ENCODE peak calls at places on chromosomes 13 and 19, in ten cellular contexts. One of them, this sample, is unnamed.

GRCh38 chr19:8148410-8149231 is 771 bp downstream of the FBN3 start:
- DNase-seq in sciatic nerve: no peak
- DNase-seq in activated CD8-positive, alpha-beta T cell treated with anti-CD3 and anti-CD28 coated beads for 36 hours: peak
- DNase-seq in cardiac septum: no peak
- DNase-seq in ovary: no peak
- DNase-seq in upper lobe of right lung: peak
- DNase-seq in stimulated activated CD4-positive, alpha-beta T cell treated with anti-CD3 and anti-CD28 coated beads, TNF-alpha, amount 100 ng/mL, for 48 hours: no peak
- DNase-seq in HT1080: no peak
- DNase-seq in iris pigment epithelial cell: no peak
- DNase-seq in effector CD4-positive, alpha-beta T cell: no peak
- DNase-seq in this sample: no peak

GRCh38 chr13:45255253-45255987 is 54.6 kb upstream of the KCTD4 start:
- DNase-seq in sciatic nerve: no peak
- DNase-seq in activated CD8-positive, alpha-beta T cell treated with anti-CD3 and anti-CD28 coated beads for 36 hours: no peak
- DNase-seq in cardiac septum: no peak
- DNase-seq in ovary: no peak
- DNase-seq in upper lobe of right lung: no peak
- DNase-seq in stimulated activated CD4-positive, alpha-beta T cell treated with anti-CD3 and anti-CD28 coated beads, TNF-alpha, amount 100 ng/mL, for 48 hours: no peak
- DNase-seq in HT1080: no peak
- DNase-seq in iris pigment epithelial cell: no peak
- DNase-seq in effector CD4-positive, alpha-beta T cell: no peak
- DNase-seq in this sample: no peak

GRCh38 chr13:26372747-26373146 is 118.8 kb downstream of the CDK8 start:
- DNase-seq in sciatic nerve: no peak
- DNase-seq in activated CD8-positive, alpha-beta T cell treated with anti-CD3 and anti-CD28 coated beads for 36 hours: no peak
- DNase-seq in cardiac septum: no peak
- DNase-seq in ovary: no peak
- DNase-seq in upper lobe of right lung: no peak
- DNase-seq in stimulated activated CD4-positive, alpha-beta T cell treated with anti-CD3 and anti-CD28 coated beads, TNF-alpha, amount 100 ng/mL, for 48 hours: no peak
- DNase-seq in HT1080: no peak
- DNase-seq in iris pigment epithelial cell: no peak
- DNase-seq in effector CD4-positive, alpha-beta T cell: no peak
- DNase-seq in this sample: no peak

GRCh38 chr19:55042344-55042678 is 4.2 kb upstream of the GP6 start:
- DNase-seq in sciatic nerve: no peak
- DNase-seq in activated CD8-positive, alpha-beta T cell treated with anti-CD3 and anti-CD28 coated beads for 36 hours: no peak
- DNase-seq in cardiac septum: no peak
- DNase-seq in ovary: no peak
- DNase-seq in upper lobe of right lung: no peak
- DNase-seq in stimulated activated CD4-positive, alpha-beta T cell treated with anti-CD3 and anti-CD28 coated beads, TNF-alpha, amount 100 ng/mL, for 48 hours: no peak
- DNase-seq in HT1080: no peak
- DNase-seq in iris pigment epithelial cell: no peak
- DNase-seq in effector CD4-positive, alpha-beta T cell: no peak
- DNase-seq in this sample: no peak

GRCh38 chr19:15107056-15108010 is at the start of gene SYDE1:
- DNase-seq in sciatic nerve: peak
- DNase-seq in activated CD8-positive, alpha-beta T cell treated with anti-CD3 and anti-CD28 coated beads for 36 hours: peak
- DNase-seq in cardiac septum: no peak
- DNase-seq in ovary: peak
- DNase-seq in upper lobe of right lung: no peak
- DNase-seq in stimulated activated CD4-positive, alpha-beta T cell treated with anti-CD3 and anti-CD28 coated beads, TNF-alpha, amount 100 ng/mL, for 48 hours: peak
- DNase-seq in HT1080: peak
- DNase-seq in iris pigment epithelial cell: peak
- DNase-seq in effector CD4-positive, alpha-beta T cell: no peak
- DNase-seq in this sample: peak

GRCh38 chr13:113562866-113563265 is 21.7 kb upstream of the TFDP1 start:
- DNase-seq in sciatic nerve: no peak
- DNase-seq in activated CD8-positive, alpha-beta T cell treated with anti-CD3 and anti-CD28 coated beads for 36 hours: no peak
- DNase-seq in cardiac septum: no peak
- DNase-seq in ovary: no peak
- DNase-seq in upper lobe of right lung: peak
- DNase-seq in stimulated activated CD4-positive, alpha-beta T cell treated with anti-CD3 and anti-CD28 coated beads, TNF-alpha, amount 100 ng/mL, for 48 hours: no peak
- DNase-seq in HT1080: no peak
- DNase-seq in iris pigment epithelial cell: no peak
- DNase-seq in effector CD4-positive, alpha-beta T cell: no peak
- DNase-seq in this sample: no peak

GRCh38 chr19:12801466-12802266 is at the start of the genes PRDX2 and THSD8:
- DNase-seq in sciatic nerve: peak
- DNase-seq in activated CD8-positive, alpha-beta T cell treated with anti-CD3 and anti-CD28 coated beads for 36 hours: peak
- DNase-seq in cardiac septum: peak
- DNase-seq in ovary: peak
- DNase-seq in upper lobe of right lung: peak
- DNase-seq in stimulated activated CD4-positive, alpha-beta T cell treated with anti-CD3 and anti-CD28 coated beads, TNF-alpha, amount 100 ng/mL, for 48 hours: peak
- DNase-seq in HT1080: no peak
- DNase-seq in iris pigment epithelial cell: peak
- DNase-seq in effector CD4-positive, alpha-beta T cell: peak
- DNase-seq in this sample: peak

GRCh38 chr13:68056816-68057710 is 826.9 kb upstream of the PCDH9 start:
- DNase-seq in sciatic nerve: no peak
- DNase-seq in activated CD8-positive, alpha-beta T cell treated with anti-CD3 and anti-CD28 coated beads for 36 hours: no peak
- DNase-seq in cardiac septum: no peak
- DNase-seq in ovary: no peak
- DNase-seq in upper lobe of right lung: no peak
- DNase-seq in stimulated activated CD4-positive, alpha-beta T cell treated with anti-CD3 and anti-CD28 coated beads, TNF-alpha, amount 100 ng/mL, for 48 hours: no peak
- DNase-seq in HT1080: peak
- DNase-seq in iris pigment epithelial cell: peak
- DNase-seq in effector CD4-positive, alpha-beta T cell: no peak
- DNase-seq in this sample: peak

GRCh38 chr19:926595-927043 is 784 bp downstream of the ARID3A start:
- DNase-seq in sciatic nerve: peak
- DNase-seq in activated CD8-positive, alpha-beta T cell treated with anti-CD3 and anti-CD28 coated beads for 36 hours: peak
- DNase-seq in cardiac septum: peak
- DNase-seq in ovary: peak
- DNase-seq in upper lobe of right lung: peak
- DNase-seq in stimulated activated CD4-positive, alpha-beta T cell treated with anti-CD3 and anti-CD28 coated beads, TNF-alpha, amount 100 ng/mL, for 48 hours: peak
- DNase-seq in HT1080: no peak
- DNase-seq in iris pigment epithelial cell: peak
- DNase-seq in effector CD4-positive, alpha-beta T cell: no peak
- DNase-seq in this sample: no peak

GRCh38 chr19:3585301-3586123 is at the start of gene GIPC3:
- DNase-seq in sciatic nerve: no peak
- DNase-seq in activated CD8-positive, alpha-beta T cell treated with anti-CD3 and anti-CD28 coated beads for 36 hours: no peak
- DNase-seq in cardiac septum: no peak
- DNase-seq in ovary: no peak
- DNase-seq in upper lobe of right lung: no peak
- DNase-seq in stimulated activated CD4-positive, alpha-beta T cell treated with anti-CD3 and anti-CD28 coated beads, TNF-alpha, amount 100 ng/mL, for 48 hours: no peak
- DNase-seq in HT1080: no peak
- DNase-seq in iris pigment epithelial cell: no peak
- DNase-seq in effector CD4-positive, alpha-beta T cell: no peak
- DNase-seq in this sample: no peak

GRCh38 chr13:30892966-30893365 is 13.1 kb upstream of the MEDAG start:
- DNase-seq in sciatic nerve: no peak
- DNase-seq in activated CD8-positive, alpha-beta T cell treated with anti-CD3 and anti-CD28 coated beads for 36 hours: peak
- DNase-seq in cardiac septum: no peak
- DNase-seq in ovary: no peak
- DNase-seq in upper lobe of right lung: no peak
- DNase-seq in stimulated activated CD4-positive, alpha-beta T cell treated with anti-CD3 and anti-CD28 coated beads, TNF-alpha, amount 100 ng/mL, for 48 hours: no peak
- DNase-seq in HT1080: peak
- DNase-seq in iris pigment epithelial cell: peak
- DNase-seq in effector CD4-positive, alpha-beta T cell: no peak
- DNase-seq in this sample: no peak

GRCh38 chr13:52455677-52456041 is 381 bp downstream of the CKAP2 start:
- DNase-seq in sciatic nerve: peak
- DNase-seq in activated CD8-positive, alpha-beta T cell treated with anti-CD3 and anti-CD28 coated beads for 36 hours: peak
- DNase-seq in cardiac septum: peak
- DNase-seq in ovary: peak
- DNase-seq in upper lobe of right lung: peak
- DNase-seq in stimulated activated CD4-positive, alpha-beta T cell treated with anti-CD3 and anti-CD28 coated beads, TNF-alpha, amount 100 ng/mL, for 48 hours: peak
- DNase-seq in HT1080: no peak
- DNase-seq in iris pigment epithelial cell: peak
- DNase-seq in effector CD4-positive, alpha-beta T cell: peak
- DNase-seq in this sample: no peak

GRCh38 chr19:11448410-11448809 is 13.0 kb downstream of the PRKCSH start:
- DNase-seq in sciatic nerve: no peak
- DNase-seq in activated CD8-positive, alpha-beta T cell treated with anti-CD3 and anti-CD28 coated beads for 36 hours: no peak
- DNase-seq in cardiac septum: no peak
- DNase-seq in ovary: no peak
- DNase-seq in upper lobe of right lung: no peak
- DNase-seq in stimulated activated CD4-positive, alpha-beta T cell treated with anti-CD3 and anti-CD28 coated beads, TNF-alpha, amount 100 ng/mL, for 48 hours: no peak
- DNase-seq in HT1080: no peak
- DNase-seq in iris pigment epithelial cell: no peak
- DNase-seq in effector CD4-positive, alpha-beta T cell: no peak
- DNase-seq in this sample: no peak

GRCh38 chr19:2809387-2810140 is 10.1 kb upstream of the ZNF554 start:
- DNase-seq in sciatic nerve: no peak
- DNase-seq in activated CD8-positive, alpha-beta T cell treated with anti-CD3 and anti-CD28 coated beads for 36 hours: no peak
- DNase-seq in cardiac septum: no peak
- DNase-seq in ovary: no peak
- DNase-seq in upper lobe of right lung: no peak
- DNase-seq in stimulated activated CD4-positive, alpha-beta T cell treated with anti-CD3 and anti-CD28 coated beads, TNF-alpha, amount 100 ng/mL, for 48 hours: no peak
- DNase-seq in HT1080: no peak
- DNase-seq in iris pigment epithelial cell: no peak
- DNase-seq in effector CD4-positive, alpha-beta T cell: no peak
- DNase-seq in this sample: no peak

GRCh38 chr19:2302319-2303208 is 5.4 kb downstream of the LINGO3 start:
- DNase-seq in sciatic nerve: peak
- DNase-seq in activated CD8-positive, alpha-beta T cell treated with anti-CD3 and anti-CD28 coated beads for 36 hours: no peak
- DNase-seq in cardiac septum: no peak
- DNase-seq in ovary: peak
- DNase-seq in upper lobe of right lung: no peak
- DNase-seq in stimulated activated CD4-positive, alpha-beta T cell treated with anti-CD3 and anti-CD28 coated beads, TNF-alpha, amount 100 ng/mL, for 48 hours: no peak
- DNase-seq in HT1080: no peak
- DNase-seq in iris pigment epithelial cell: peak
- DNase-seq in effector CD4-positive, alpha-beta T cell: no peak
- DNase-seq in this sample: no peak

GRCh38 chr13:111911754-111912452 is 155.0 kb upstream of the SOX1 start:
- DNase-seq in sciatic nerve: no peak
- DNase-seq in activated CD8-positive, alpha-beta T cell treated with anti-CD3 and anti-CD28 coated beads for 36 hours: no peak
- DNase-seq in cardiac septum: no peak
- DNase-seq in ovary: no peak
- DNase-seq in upper lobe of right lung: peak
- DNase-seq in stimulated activated CD4-positive, alpha-beta T cell treated with anti-CD3 and anti-CD28 coated beads, TNF-alpha, amount 100 ng/mL, for 48 hours: no peak
- DNase-seq in HT1080: no peak
- DNase-seq in iris pigment epithelial cell: no peak
- DNase-seq in effector CD4-positive, alpha-beta T cell: no peak
- DNase-seq in this sample: no peak

GRCh38 chr13:79423801-79424642 is 18.0 kb upstream of the RBM26 start:
- DNase-seq in sciatic nerve: no peak
- DNase-seq in activated CD8-positive, alpha-beta T cell treated with anti-CD3 and anti-CD28 coated beads for 36 hours: no peak
- DNase-seq in cardiac septum: no peak
- DNase-seq in ovary: no peak
- DNase-seq in upper lobe of right lung: no peak
- DNase-seq in stimulated activated CD4-positive, alpha-beta T cell treated with anti-CD3 and anti-CD28 coated beads, TNF-alpha, amount 100 ng/mL, for 48 hours: no peak
- DNase-seq in HT1080: peak
- DNase-seq in iris pigment epithelial cell: peak
- DNase-seq in effector CD4-positive, alpha-beta T cell: peak
- DNase-seq in this sample: no peak

GRCh38 chr19:7869453-7869909 is 4.7 kb downstream of the PRR36 start:
- DNase-seq in sciatic nerve: peak
- DNase-seq in activated CD8-positive, alpha-beta T cell treated with anti-CD3 and anti-CD28 coated beads for 36 hours: peak
- DNase-seq in cardiac septum: no peak
- DNase-seq in ovary: peak
- DNase-seq in upper lobe of right lung: peak
- DNase-seq in stimulated activated CD4-positive, alpha-beta T cell treated with anti-CD3 and anti-CD28 coated beads, TNF-alpha, amount 100 ng/mL, for 48 hours: peak
- DNase-seq in HT1080: peak
- DNase-seq in iris pigment epithelial cell: peak
- DNase-seq in effector CD4-positive, alpha-beta T cell: peak
- DNase-seq in this sample: no peak

GRCh38 chr13:49683489-49683888 is 7.8 kb downstream of the EBPL start:
- DNase-seq in sciatic nerve: no peak
- DNase-seq in activated CD8-positive, alpha-beta T cell treated with anti-CD3 and anti-CD28 coated beads for 36 hours: peak
- DNase-seq in cardiac septum: no peak
- DNase-seq in ovary: no peak
- DNase-seq in upper lobe of right lung: no peak
- DNase-seq in stimulated activated CD4-positive, alpha-beta T cell treated with anti-CD3 and anti-CD28 coated beads, TNF-alpha, amount 100 ng/mL, for 48 hours: no peak
- DNase-seq in HT1080: no peak
- DNase-seq in iris pigment epithelial cell: no peak
- DNase-seq in effector CD4-positive, alpha-beta T cell: no peak
- DNase-seq in this sample: no peak

GRCh38 chr19:5155586-5156210 is 184.9 kb downstream of the PTPRS start:
- DNase-seq in sciatic nerve: no peak
- DNase-seq in activated CD8-positive, alpha-beta T cell treated with anti-CD3 and anti-CD28 coated beads for 36 hours: no peak
- DNase-seq in cardiac septum: no peak
- DNase-seq in ovary: no peak
- DNase-seq in upper lobe of right lung: peak
- DNase-seq in stimulated activated CD4-positive, alpha-beta T cell treated with anti-CD3 and anti-CD28 coated beads, TNF-alpha, amount 100 ng/mL, for 48 hours: no peak
- DNase-seq in HT1080: no peak
- DNase-seq in iris pigment epithelial cell: no peak
- DNase-seq in effector CD4-positive, alpha-beta T cell: no peak
- DNase-seq in this sample: no peak

GRCh38 chr13:28181413-28181812 is 43.1 kb downstream of the PAN3 start:
- DNase-seq in sciatic nerve: no peak
- DNase-seq in activated CD8-positive, alpha-beta T cell treated with anti-CD3 and anti-CD28 coated beads for 36 hours: no peak
- DNase-seq in cardiac septum: no peak
- DNase-seq in ovary: no peak
- DNase-seq in upper lobe of right lung: no peak
- DNase-seq in stimulated activated CD4-positive, alpha-beta T cell treated with anti-CD3 and anti-CD28 coated beads, TNF-alpha, amount 100 ng/mL, for 48 hours: no peak
- DNase-seq in HT1080: peak
- DNase-seq in iris pigment epithelial cell: peak
- DNase-seq in effector CD4-positive, alpha-beta T cell: no peak
- DNase-seq in this sample: peak

GRCh38 chr13:19766637-19767036 is 16.1 kb downstream of the PSPC1 start:
- DNase-seq in sciatic nerve: no peak
- DNase-seq in activated CD8-positive, alpha-beta T cell treated with anti-CD3 and anti-CD28 coated beads for 36 hours: no peak
- DNase-seq in cardiac septum: peak
- DNase-seq in ovary: no peak
- DNase-seq in upper lobe of right lung: no peak
- DNase-seq in stimulated activated CD4-positive, alpha-beta T cell treated with anti-CD3 and anti-CD28 coated beads, TNF-alpha, amount 100 ng/mL, for 48 hours: no peak
- DNase-seq in HT1080: no peak
- DNase-seq in iris pigment epithelial cell: no peak
- DNase-seq in effector CD4-positive, alpha-beta T cell: no peak
- DNase-seq in this sample: no peak

GRCh38 chr19:3344608-3345598 is 21.5 kb upstream of the NFIC start:
- DNase-seq in sciatic nerve: no peak
- DNase-seq in activated CD8-positive, alpha-beta T cell treated with anti-CD3 and anti-CD28 coated beads for 36 hours: no peak
- DNase-seq in cardiac septum: no peak
- DNase-seq in ovary: peak
- DNase-seq in upper lobe of right lung: no peak
- DNase-seq in stimulated activated CD4-positive, alpha-beta T cell treated with anti-CD3 and anti-CD28 coated beads, TNF-alpha, amount 100 ng/mL, for 48 hours: no peak
- DNase-seq in HT1080: no peak
- DNase-seq in iris pigment epithelial cell: no peak
- DNase-seq in effector CD4-positive, alpha-beta T cell: no peak
- DNase-seq in this sample: no peak

This sample was measured in foreskin keratinocyte.